ENCODE peak calls at places on chromosomes 4 and X, in six cellular contexts. B, Y, K, C, W and V are unnamed samples.

GRCh38 chr4:909821-910220 is 22.3 kb downstream of the GAK start:
- DNase-seq in B (no peak), Y (no peak), K (no peak), C (no peak), W (no peak), V (no peak)

GRCh38 chr4:167265231-167265630 is 30.9 kb upstream of the SPOCK3 start:
- DNase-seq in B (no peak), Y (no peak), K (no peak), C (no peak), W (no peak), V (no peak)

GRCh38 chr4:8656711-8657380 is 64.3 kb downstream of the CPZ start:
- DNase-seq in B (no peak), Y (no peak), K (no peak), C (no peak), W (no peak), V (no peak)

GRCh38 chr4:87978656-87979055 is 3.1 kb downstream of the SPP1 start:
- DNase-seq in B (no peak), Y (peak; percentile 12), K (peak; percentile 22), C (no peak), W (no peak), V (no peak)

GRCh38 chr4:150619032-150619431 is 37.1 kb downstream of the MAB21L2 start:
- DNase-seq in B (no peak), Y (no peak), K (no peak), C (no peak), W (no peak), V (no peak)

GRCh38 chr4:103365285-103365684 is 167.1 kb upstream of the CENPE start:
- DNase-seq in B (no peak), Y (no peak), K (no peak), C (no peak), W (no peak), V (no peak)

GRCh38 chr4:1851160-1851559 is 4.8 kb downstream of the LETM1 start:
- DNase-seq in B (no peak), Y (no peak), K (no peak), C (no peak), W (no peak), V (no peak)

GRCh38 chrX:133390647-133391046 is 24.6 kb downstream of the GPC4 start:
- DNase-seq in B (no peak), Y (no peak), K (no peak), C (no peak), W (no peak), V (no peak)

GRCh38 chr4:67911638-67912037 is 27.8 kb upstream of the TMPRSS11D start:
- DNase-seq in B (no peak), Y (no peak), K (no peak), C (no peak), W (no peak), V (no peak)

GRCh38 chr4:122674371-122674770 is 53.5 kb upstream of the IL21 start:
- DNase-seq in B (no peak), Y (no peak), K (no peak), C (no peak), W (no peak), V (no peak)

GRCh38 chrX:40145001-40145631 is 47.4 kb upstream of the BCOR start:
- DNase-seq in B (no peak), Y (no peak), K (no peak), C (no peak), W (no peak), V (no peak)

GRCh38 chr4:40333921-40334352 is 1.2 kb upstream of the CHRNA9 start:
- DNase-seq in B (no peak), Y (no peak), K (peak; percentile 80), C (no peak), W (no peak), V (no peak)

GRCh38 chr4:176875441-176875930 is 82.8 kb upstream of the VEGFC start:
- DNase-seq in B (no peak), Y (no peak), K (no peak), C (no peak), W (no peak), V (no peak)

GRCh38 chr4:7651461-7651921 is 216.8 kb upstream of the PSAPL1 start:
- DNase-seq in B (no peak), Y (no peak), K (peak; percentile 58), C (no peak), W (no peak), V (no peak)

GRCh38 chr4:107380836-107381438 is 339.1 kb downstream of the PAPSS1 start:
- DNase-seq in B (no peak), Y (no peak), K (no peak), C (no peak), W (no peak), V (no peak)

GRCh38 chrX:146863566-146863965 is 49.0 kb upstream of the CXorf51A start:
- DNase-seq in B (no peak), Y (no peak), K (peak; percentile 38), C (no peak), W (no peak), V (peak; percentile 7)

GRCh38 chr4:128524311-128524710 is 236.7 kb upstream of the PGRMC2 start:
- DNase-seq in B (peak; percentile 32), Y (no peak), K (peak; percentile 87), C (no peak), W (no peak), V (no peak)

GRCh38 chr4:107913283-107913899 is 18.0 kb upstream of the CYP2U1 start:
- DNase-seq in B (no peak), Y (peak; percentile 64), K (peak; percentile 70), C (peak; percentile 64), W (no peak), V (peak; percentile 84)

GRCh38 chr4:36088542-36088941 is 155.8 kb downstream of the ARAP2 start:
- DNase-seq in B (no peak), Y (no peak), K (peak; percentile 59), C (no peak), W (no peak), V (no peak)

GRCh38 chr4:161356351-161356750 is 807.4 kb downstream of the FSTL5 start:
- DNase-seq in B (no peak), Y (no peak), K (no peak), C (no peak), W (no peak), V (no peak)

GRCh38 chrX:112163916-112164315 is 81.3 kb upstream of the TRPC5 start:
- DNase-seq in B (no peak), Y (no peak), K (peak; percentile 7), C (no peak), W (no peak), V (no peak)

GRCh38 chrX:23896983-23897382 is 10.8 kb downstream of the APOO start:
- DNase-seq in B (no peak), Y (no peak), K (peak; percentile 24), C (no peak), W (no peak), V (no peak)

GRCh38 chrX:71917621-71918341 is 7.1 kb downstream of the NHSL2 start:
- DNase-seq in B (no peak), Y (no peak), K (no peak), C (no peak), W (no peak), V (no peak)

GRCh38 chr4:70721747-70722146 is at the start of gene RUFY3:
- DNase-seq in B (no peak), Y (no peak), K (peak; percentile 94), C (no peak), W (no peak), V (no peak)

GRCh38 chrX:73668779-73669178 is 105.8 kb downstream of the CHIC1 start:
- DNase-seq in B (peak; percentile 18), Y (no peak), K (no peak), C (no peak), W (no peak), V (no peak)

GRCh38 chrX:113260474-113260873 is 419.8 kb upstream of the AMOT start:
- DNase-seq in B (no peak), Y (peak; percentile 27), K (no peak), C (no peak), W (no peak), V (peak; percentile 2)

GRCh38 chr4:159540501-159540900 is 437.6 kb downstream of the RAPGEF2 start:
- DNase-seq in B (no peak), Y (no peak), K (no peak), C (no peak), W (no peak), V (no peak)